ENCODE peak calls at places on chromosomes 13 and 19, in four cellular contexts. One of them, this sample, is unnamed.

GRCh38 chr13:114106991-114107685 is 25.3 kb downstream of the RASA3 start:
- DNase-seq in endothelial cell: no peak
- DNase-seq in CD8-positive, alpha-beta T cell: no peak
- DNase-seq in astrocyte of the cerebellum: no peak
- DNase-seq in this sample: no peak

GRCh38 chr13:53052675-53053074 is 24.1 kb downstream of the OLFM4 start:
- DNase-seq in endothelial cell: no peak
- DNase-seq in CD8-positive, alpha-beta T cell: no peak
- DNase-seq in astrocyte of the cerebellum: no peak
- DNase-seq in this sample: no peak

GRCh38 chr19:50500753-50501151 is 10.2 kb downstream of the JOSD2 start:
- DNase-seq in endothelial cell: no peak
- DNase-seq in CD8-positive, alpha-beta T cell: no peak
- DNase-seq in astrocyte of the cerebellum: no peak
- DNase-seq in this sample: no peak

GRCh38 chr19:17052439-17052838 is 22.8 kb downstream of the HAUS8 start:
- DNase-seq in endothelial cell: peak
- DNase-seq in CD8-positive, alpha-beta T cell: no peak
- DNase-seq in astrocyte of the cerebellum: no peak
- DNase-seq in this sample: no peak

GRCh38 chr19:5079410-5079774 is 110.5 kb downstream of the KDM4B start:
- DNase-seq in endothelial cell: no peak
- DNase-seq in CD8-positive, alpha-beta T cell: no peak
- DNase-seq in astrocyte of the cerebellum: no peak
- DNase-seq in this sample: no peak

GRCh38 chr13:112168771-112169170 is 101.8 kb downstream of the SOX1 start:
- DNase-seq in endothelial cell: no peak
- DNase-seq in CD8-positive, alpha-beta T cell: no peak
- DNase-seq in astrocyte of the cerebellum: no peak
- DNase-seq in this sample: no peak

GRCh38 chr13:80399340-80400163 is 58.6 kb upstream of the SPRY2 start:
- DNase-seq in endothelial cell: no peak
- DNase-seq in CD8-positive, alpha-beta T cell: no peak
- DNase-seq in astrocyte of the cerebellum: no peak
- DNase-seq in this sample: no peak

GRCh38 chr13:99393791-99394735 is 86.9 kb upstream of the GPR183 start:
- DNase-seq in endothelial cell: no peak
- DNase-seq in CD8-positive, alpha-beta T cell: no peak
- DNase-seq in astrocyte of the cerebellum: no peak
- DNase-seq in this sample: no peak

GRCh38 chr19:482186-483041 is 13.9 kb upstream of the MADCAM1 start:
- DNase-seq in endothelial cell: no peak
- DNase-seq in CD8-positive, alpha-beta T cell: no peak
- DNase-seq in astrocyte of the cerebellum: no peak
- DNase-seq in this sample: no peak

GRCh38 chr13:40024962-40025714 is 369.7 kb downstream of the COG6 start:
- DNase-seq in endothelial cell: no peak
- DNase-seq in CD8-positive, alpha-beta T cell: no peak
- DNase-seq in astrocyte of the cerebellum: no peak
- DNase-seq in this sample: no peak

GRCh38 chr19:48815870-48816501 is 5.2 kb upstream of the BCAT2 start:
- DNase-seq in endothelial cell: no peak
- DNase-seq in CD8-positive, alpha-beta T cell: no peak
- DNase-seq in astrocyte of the cerebellum: no peak
- DNase-seq in this sample: peak

GRCh38 chr13:34591801-34592454 is 350.1 kb upstream of the NBEA start:
- DNase-seq in endothelial cell: no peak
- DNase-seq in CD8-positive, alpha-beta T cell: no peak
- DNase-seq in astrocyte of the cerebellum: no peak
- DNase-seq in this sample: no peak

GRCh38 chr19:50432658-50433057 is at the start of gene MYBPC2:
- DNase-seq in endothelial cell: no peak
- DNase-seq in CD8-positive, alpha-beta T cell: no peak
- DNase-seq in astrocyte of the cerebellum: no peak
- DNase-seq in this sample: no peak

GRCh38 chr19:8455018-8455417 is 10.2 kb downstream of the HNRNPM start:
- DNase-seq in endothelial cell: no peak
- DNase-seq in CD8-positive, alpha-beta T cell: no peak
- DNase-seq in astrocyte of the cerebellum: no peak
- DNase-seq in this sample: no peak

GRCh38 chr13:32537580-32538233 is 888 bp downstream of the N4BP2L2 start:
- DNase-seq in endothelial cell: peak
- DNase-seq in CD8-positive, alpha-beta T cell: peak
- DNase-seq in astrocyte of the cerebellum: no peak
- DNase-seq in this sample: no peak

GRCh38 chr19:39341122-39341719 is 1.0 kb upstream of the SAMD4B start:
- DNase-seq in endothelial cell: peak
- DNase-seq in CD8-positive, alpha-beta T cell: no peak
- DNase-seq in astrocyte of the cerebellum: no peak
- DNase-seq in this sample: peak

GRCh38 chr13:95870421-95870820 is 182.8 kb downstream of the UGGT2 start:
- DNase-seq in endothelial cell: no peak
- DNase-seq in CD8-positive, alpha-beta T cell: no peak
- DNase-seq in astrocyte of the cerebellum: no peak
- DNase-seq in this sample: no peak

GRCh38 chr19:56137405-56137804 is 3.7 kb upstream of the ZNF444 start:
- DNase-seq in endothelial cell: no peak
- DNase-seq in CD8-positive, alpha-beta T cell: no peak
- DNase-seq in astrocyte of the cerebellum: no peak
- DNase-seq in this sample: no peak

GRCh38 chr19:1850809-1851544 is 2.7 kb upstream of the REXO1 start:
- DNase-seq in endothelial cell: no peak
- DNase-seq in CD8-positive, alpha-beta T cell: no peak
- DNase-seq in astrocyte of the cerebellum: no peak
- DNase-seq in this sample: no peak

GRCh38 chr13:88526853-88527215 is 855.7 kb downstream of the SLITRK5 start:
- DNase-seq in endothelial cell: no peak
- DNase-seq in CD8-positive, alpha-beta T cell: no peak
- DNase-seq in astrocyte of the cerebellum: no peak
- DNase-seq in this sample: no peak

GRCh38 chr19:7098701-7099596 is 29.4 kb downstream of the ZNF557 start:
- DNase-seq in endothelial cell: peak
- DNase-seq in CD8-positive, alpha-beta T cell: peak
- DNase-seq in astrocyte of the cerebellum: peak
- DNase-seq in this sample: peak

GRCh38 chr19:44987148-44987675 is 14.1 kb upstream of the RELB start:
- DNase-seq in endothelial cell: no peak
- DNase-seq in CD8-positive, alpha-beta T cell: no peak
- DNase-seq in astrocyte of the cerebellum: no peak
- DNase-seq in this sample: no peak

GRCh38 chr13:111337206-111337605 is 16.8 kb downstream of the TEX29 start:
- DNase-seq in endothelial cell: no peak
- DNase-seq in CD8-positive, alpha-beta T cell: no peak
- DNase-seq in astrocyte of the cerebellum: peak
- DNase-seq in this sample: no peak

GRCh38 chr13:93951153-93951552 is 528.3 kb downstream of the DCT start:
- DNase-seq in endothelial cell: no peak
- DNase-seq in CD8-positive, alpha-beta T cell: no peak
- DNase-seq in astrocyte of the cerebellum: no peak
- DNase-seq in this sample: no peak

GRCh38 chr13:23470706-23471610 is 37.5 kb upstream of the SACS start:
- DNase-seq in endothelial cell: no peak
- DNase-seq in CD8-positive, alpha-beta T cell: no peak
- DNase-seq in astrocyte of the cerebellum: no peak
- DNase-seq in this sample: no peak

GRCh38 chr19:31674503-31675186 is 325.4 kb upstream of the TSHZ3 start:
- DNase-seq in endothelial cell: no peak
- DNase-seq in CD8-positive, alpha-beta T cell: no peak
- DNase-seq in astrocyte of the cerebellum: peak
- DNase-seq in this sample: no peak

GRCh38 chr13:110910013-110910890 is 4.6 kb downstream of the ANKRD10 start:
- DNase-seq in endothelial cell: no peak
- DNase-seq in CD8-positive, alpha-beta T cell: no peak
- DNase-seq in astrocyte of the cerebellum: no peak
- DNase-seq in this sample: no peak

DNA sequence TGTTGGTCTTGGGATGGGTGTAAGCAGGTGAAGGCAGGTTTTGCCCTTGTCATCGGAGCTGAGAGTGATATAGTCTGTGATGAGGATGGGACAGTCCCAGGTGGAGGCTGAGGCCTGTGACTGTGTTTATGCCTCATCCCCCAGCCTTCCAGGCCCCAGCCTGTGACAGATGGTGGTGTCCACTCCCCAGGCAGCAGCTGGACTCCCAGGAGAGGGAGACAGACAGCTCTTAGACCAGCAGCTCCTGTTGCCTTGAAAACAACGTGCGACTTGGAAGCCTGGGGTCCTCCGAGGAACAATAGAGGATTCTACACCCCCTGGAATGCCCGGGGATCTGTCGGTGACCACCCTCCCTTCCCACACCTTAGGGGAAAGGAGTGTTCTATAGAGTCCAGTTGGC is 63.8 kb downstream of the CHST8 start:
- DNase-seq in endothelial cell: no peak
- DNase-seq in CD8-positive, alpha-beta T cell: no peak
- DNase-seq in astrocyte of the cerebellum: no peak
- DNase-seq in this sample: no peak
- TF ChIP-seq CTCF in endothelial cell: no peak
- TF ChIP-seq CTCF in CD8-positive, alpha-beta T cell: no peak
- TF ChIP-seq CTCF in astrocyte of the cerebellum: no peak
- TF ChIP-seq CTCF in this sample: no peak

GRCh38 chr19:18074192-18074591 is 12.5 kb downstream of the IL12RB1 start:
- DNase-seq in endothelial cell: no peak
- DNase-seq in CD8-positive, alpha-beta T cell: no peak
- DNase-seq in astrocyte of the cerebellum: no peak
- DNase-seq in this sample: no peak
- TF ChIP-seq CTCF in endothelial cell: no peak
- TF ChIP-seq CTCF in CD8-positive, alpha-beta T cell: no peak
- TF ChIP-seq CTCF in astrocyte of the cerebellum: no peak
- TF ChIP-seq CTCF in this sample: no peak

GRCh38 chr13:28316841-28317240 is 178.1 kb downstream of the FLT1 start:
- DNase-seq in endothelial cell: no peak
- DNase-seq in CD8-positive, alpha-beta T cell: no peak
- DNase-seq in astrocyte of the cerebellum: no peak
- DNase-seq in this sample: no peak

GRCh38 chr13:28318418-28318995 is 176.4 kb downstream of the FLT1 start:
- DNase-seq in endothelial cell: no peak
- DNase-seq in CD8-positive, alpha-beta T cell: no peak
- DNase-seq in astrocyte of the cerebellum: no peak
- DNase-seq in this sample: no peak

GRCh38 chr13:28314879-28315278 is 176.5 kb downstream of the PAN3 start:
- DNase-seq in endothelial cell: no peak
- DNase-seq in CD8-positive, alpha-beta T cell: no peak
- DNase-seq in astrocyte of the cerebellum: no peak
- DNase-seq in this sample: no peak

GRCh38 chr13:28316129-28316528 is 177.8 kb downstream of the PAN3 start:
- DNase-seq in endothelial cell: no peak
- DNase-seq in CD8-positive, alpha-beta T cell: no peak
- DNase-seq in astrocyte of the cerebellum: no peak
- DNase-seq in this sample: no peak

GRCh38 chr13:28313579-28313978 is 175.2 kb downstream of the PAN3 start:
- DNase-seq in endothelial cell: no peak
- DNase-seq in CD8-positive, alpha-beta T cell: no peak
- DNase-seq in astrocyte of the cerebellum: no peak
- DNase-seq in this sample: peak
- TF ChIP-seq CTCF in endothelial cell: no peak
- TF ChIP-seq CTCF in CD8-positive, alpha-beta T cell: no peak
- TF ChIP-seq CTCF in astrocyte of the cerebellum: peak
- TF ChIP-seq CTCF in this sample: peak

GRCh38 chr13:41848435-41849255 is 112.3 kb downstream of the VWA8 start:
- DNase-seq in endothelial cell: no peak
- DNase-seq in CD8-positive, alpha-beta T cell: no peak
- DNase-seq in astrocyte of the cerebellum: no peak
- DNase-seq in this sample: no peak
- TF ChIP-seq CTCF in endothelial cell: no peak
- TF ChIP-seq CTCF in CD8-positive, alpha-beta T cell: no peak
- TF ChIP-seq CTCF in astrocyte of the cerebellum: peak
- TF ChIP-seq CTCF in this sample: no peak